ENCODE peak calls at places on chromosome 4, in ten cellular contexts. T is AML-193; M is amniotic stem cell; K is substantia nigra; N is fibroblast of lung; L is OCI-LY7; D is A549; B is SJSA1; X is heart right ventricle; Z is stimulated activated CD4-positive, alpha-beta T cell treated with anti-CD3 and anti-CD28 coated beads, Interleukin-12 subunit alpha, Interleukin-12 subunit beta, amount 100 ng/mL, for 4 hours. J is an unnamed sample.

GRCh38 chr4:30294295-30294694 is 425.9 kb upstream of the PCDH7 start:
- DNase-seq in M (no peak), L (no peak), B (no peak), Z (no peak), N (no peak), K (no peak), D (no peak), T (no peak), X (no peak), J (no peak)

GRCh38 chr4:38169524-38169923 is 209.3 kb downstream of the PTTG2 start:
- DNase-seq in B (no peak), D (no peak), T (no peak), M (no peak), N (no peak), L (no peak), K (no peak), X (no peak), Z (no peak), J (no peak)

GRCh38 chr4:40445671-40446070 is 110.5 kb downstream of the CHRNA9 start:
- DNase-seq in X (no peak), L (no peak), B (no peak), M (no peak), T (no peak), N (no peak), Z (no peak), K (no peak), D (no peak), J (no peak)

GRCh38 chr4:2304877-2305561 is 43.1 kb upstream of the MXD4 start:
- DNase-seq in X (no peak), Z (no peak), M (no peak), K (no peak), N (no peak), L (no peak), T (no peak), D (no peak), B (no peak), J (no peak)

GRCh38 chr4:151389316-151389715 is 19.7 kb upstream of the FHIP1A start:
- DNase-seq in X (no peak), T (no peak), K (no peak), D (no peak), N (no peak), M (peak), B (no peak), L (no peak), Z (no peak), J (no peak)

GRCh38 chr4:173505924-173506779 is 23.9 kb downstream of the HAND2 start:
- DNase-seq in M (peak), Z (peak), K (no peak), D (peak), X (peak), B (no peak), N (peak), L (peak), T (peak), J (peak)

GRCh38 chr4:78799551-78800495 is 23.7 kb downstream of the BMP2K start:
- DNase-seq in D (no peak), N (no peak), X (no peak), L (no peak), T (no peak), Z (no peak), M (no peak), K (no peak), B (no peak), J (peak)

GRCh38 chr4:112916868-112917267 is 132.6 kb upstream of the ANK2 start:
- DNase-seq in X (no peak), D (no peak), L (no peak), N (peak), Z (no peak), K (no peak), T (no peak), B (no peak), M (no peak), J (no peak)